ENCODE peak calls at places on chromosomes 11 and 22, in seven cellular contexts. One of them, this sample, is unnamed.

GRCh38 chr11:121661796-121662508 is 209.2 kb upstream of the SORL1-AS1 start:
- DNase-seq in transverse colon: no peak
- DNase-seq in RCC 7860: no peak
- DNase-seq in smooth muscle cell of the brain vasculature: no peak
- DNase-seq in kidney tubule cell: peak; percentile 38
- DNase-seq in iris pigment epithelial cell: peak; percentile 81
- DNase-seq in lower leg skin: no peak
- DNase-seq in this sample: no peak

GRCh38 chr22:46447906-46448669 is 89.3 kb downstream of the CELSR1 start:
- DNase-seq in transverse colon: no peak
- DNase-seq in RCC 7860: no peak
- DNase-seq in smooth muscle cell of the brain vasculature: no peak
- DNase-seq in kidney tubule cell: no peak
- DNase-seq in iris pigment epithelial cell: no peak
- DNase-seq in lower leg skin: no peak
- DNase-seq in this sample: no peak

GRCh38 chr11:124302756-124303155 is 11.0 kb downstream of the OR8D1 start:
- DNase-seq in transverse colon: no peak
- DNase-seq in RCC 7860: no peak
- DNase-seq in smooth muscle cell of the brain vasculature: no peak
- DNase-seq in kidney tubule cell: no peak
- DNase-seq in iris pigment epithelial cell: peak; percentile 64
- DNase-seq in lower leg skin: no peak
- DNase-seq in this sample: no peak

GRCh38 chr11:65434057-65434666 is 11.6 kb downstream of the NEAT1 start:
- DNase-seq in transverse colon: peak; percentile 8
- DNase-seq in RCC 7860: no peak
- DNase-seq in smooth muscle cell of the brain vasculature: no peak
- DNase-seq in kidney tubule cell: peak; percentile 30
- DNase-seq in iris pigment epithelial cell: peak; percentile 45
- DNase-seq in lower leg skin: no peak
- DNase-seq in this sample: no peak

GRCh38 chr11:111939836-111940604 is 2.9 kb downstream of the DIXDC1 start:
- DNase-seq in transverse colon: no peak
- DNase-seq in RCC 7860: peak; percentile 93
- DNase-seq in smooth muscle cell of the brain vasculature: no peak
- DNase-seq in kidney tubule cell: peak; percentile 86
- DNase-seq in iris pigment epithelial cell: peak; percentile 88
- DNase-seq in lower leg skin: no peak
- DNase-seq in this sample: no peak

GRCh38 chr11:19087658-19088057 is 27.1 kb upstream of the MRGPRX2 start:
- DNase-seq in transverse colon: no peak
- DNase-seq in RCC 7860: no peak
- DNase-seq in smooth muscle cell of the brain vasculature: no peak
- DNase-seq in kidney tubule cell: peak; percentile 78
- DNase-seq in iris pigment epithelial cell: peak; percentile 72
- DNase-seq in lower leg skin: no peak
- DNase-seq in this sample: peak; percentile 6

GRCh38 chr11:704799-705645 is 1.0 kb upstream of the EPS8L2 start:
- DNase-seq in transverse colon: peak; percentile 87
- DNase-seq in RCC 7860: peak; percentile 61
- DNase-seq in smooth muscle cell of the brain vasculature: no peak
- DNase-seq in kidney tubule cell: peak; percentile 88
- DNase-seq in iris pigment epithelial cell: no peak
- DNase-seq in lower leg skin: no peak
- DNase-seq in this sample: peak; percentile 90

GRCh38 chr11:128734439-128735224 is 40.8 kb downstream of the FLI1 start:
- DNase-seq in transverse colon: peak; percentile 71
- DNase-seq in RCC 7860: no peak
- DNase-seq in smooth muscle cell of the brain vasculature: no peak
- DNase-seq in kidney tubule cell: no peak
- DNase-seq in iris pigment epithelial cell: no peak
- DNase-seq in lower leg skin: no peak
- DNase-seq in this sample: peak; percentile 38

This sample was measured in colonic mucosa.